ENCODE peak calls at places on chromosome 6, in five cellular contexts. One of them, this sample, is unnamed.

GRCh38 chr6:46465294-46466165 is 25.7 kb downstream of the RCAN2 start:
- DNase-seq in GM12865: no peak
- DNase-seq in endodermal cell: no peak
- DNase-seq in cardiac muscle cell: peak; percentile 16
- DNase-seq in astrocyte of the cerebellum: no peak
- DNase-seq in this sample: no peak

GRCh38 chr6:16355699-16356481 is 117.5 kb downstream of the GMPR start:
- DNase-seq in GM12865: no peak
- DNase-seq in endodermal cell: peak; percentile 61
- DNase-seq in cardiac muscle cell: peak; percentile 42
- DNase-seq in astrocyte of the cerebellum: no peak
- DNase-seq in this sample: no peak

GRCh38 chr6:1024587-1024986 is 287.3 kb upstream of the FOXQ1 start:
- DNase-seq in GM12865: no peak
- DNase-seq in endodermal cell: no peak
- DNase-seq in cardiac muscle cell: no peak
- DNase-seq in astrocyte of the cerebellum: peak; percentile 74
- DNase-seq in this sample: peak; percentile 44

GRCh38 chr6:89385156-89385667 is 26.9 kb downstream of the RRAGD start:
- DNase-seq in GM12865: peak; percentile 68
- DNase-seq in endodermal cell: no peak
- DNase-seq in cardiac muscle cell: peak; percentile 46
- DNase-seq in astrocyte of the cerebellum: no peak
- DNase-seq in this sample: no peak

GRCh38 chr6:37320649-37321048 is 33.1 kb upstream of the RNF8 start:
- DNase-seq in GM12865: no peak
- DNase-seq in endodermal cell: no peak
- DNase-seq in cardiac muscle cell: no peak
- DNase-seq in astrocyte of the cerebellum: no peak
- DNase-seq in this sample: no peak

GRCh38 chr6:62283828-62284411 is 2.1 kb downstream of the KHDRBS2 start:
- DNase-seq in GM12865: peak; percentile 31
- DNase-seq in endodermal cell: peak; percentile 46
- DNase-seq in cardiac muscle cell: peak; percentile 4
- DNase-seq in astrocyte of the cerebellum: no peak
- DNase-seq in this sample: no peak

GRCh38 chr6:12369781-12370262 is 79.7 kb downstream of the EDN1 start:
- DNase-seq in GM12865: peak; percentile 87
- DNase-seq in endodermal cell: no peak
- DNase-seq in cardiac muscle cell: no peak
- DNase-seq in astrocyte of the cerebellum: no peak
- DNase-seq in this sample: no peak

GRCh38 chr6:22690446-22690845 is 121.1 kb downstream of the HDGFL1 start:
- DNase-seq in GM12865: no peak
- DNase-seq in endodermal cell: no peak
- DNase-seq in cardiac muscle cell: no peak
- DNase-seq in astrocyte of the cerebellum: no peak
- DNase-seq in this sample: no peak

DNA sequence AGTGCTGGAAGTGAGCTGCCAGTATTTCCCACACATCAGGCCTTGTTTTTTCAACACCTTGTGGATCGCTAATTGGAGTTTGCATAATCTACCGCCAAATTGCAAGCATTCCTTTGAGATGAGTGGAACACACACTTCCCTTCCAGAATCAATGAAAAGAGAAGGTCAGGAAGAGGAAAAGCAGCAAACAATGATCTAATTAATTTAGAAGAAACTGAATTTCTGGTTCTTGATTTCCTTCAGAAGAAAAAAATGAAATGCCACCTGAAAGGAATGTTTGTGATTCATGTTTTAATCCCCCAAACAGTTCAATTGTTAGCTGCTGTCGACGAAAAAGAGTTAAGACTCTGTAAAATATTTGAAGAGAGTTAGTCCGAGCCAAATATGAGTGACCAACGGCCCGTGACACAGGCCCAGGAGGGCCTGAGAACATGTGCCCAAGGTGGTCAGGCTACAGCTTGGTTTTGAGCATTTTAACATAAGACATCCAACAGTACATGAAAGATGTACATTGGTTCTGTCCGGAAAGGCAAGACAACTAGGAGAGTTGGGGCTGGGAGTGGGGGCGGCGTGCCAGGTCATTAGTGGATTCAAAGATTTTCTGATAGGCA is 182.3 kb downstream of the MTFR2 start:
- DNase-seq in GM12865: no peak
- DNase-seq in endodermal cell: peak; percentile 79
- DNase-seq in cardiac muscle cell: peak; percentile 83
- DNase-seq in astrocyte of the cerebellum: peak; percentile 85
- DNase-seq in this sample: no peak
- H3K4me3 ChIP-seq in GM12865: no peak overlapping the region
- H3K4me3 ChIP-seq in endodermal cell: no peak overlapping the region
- H3K4me3 ChIP-seq in cardiac muscle cell: no peak overlapping the region
- H3K4me3 ChIP-seq in astrocyte of the cerebellum: no peak overlapping the region
- H3K4me3 ChIP-seq in this sample: no peak overlapping the region

GRCh38 chr6:99589290-99589672 is 17.4 kb upstream of the PRDM13 start:
- DNase-seq in GM12865: no peak
- DNase-seq in endodermal cell: no peak
- DNase-seq in cardiac muscle cell: no peak
- DNase-seq in astrocyte of the cerebellum: no peak
- DNase-seq in this sample: no peak
- H3K4me3 ChIP-seq in GM12865: peak overlapping the region; percentile 67
- H3K4me3 ChIP-seq in endodermal cell: peak overlapping the region; percentile 74
- H3K4me3 ChIP-seq in cardiac muscle cell: peak overlapping the region; percentile 36
- H3K4me3 ChIP-seq in astrocyte of the cerebellum: peak overlapping the region; percentile 49
- H3K4me3 ChIP-seq in this sample: peak overlapping the region; percentile 53

GRCh38 chr6:131013495-131013894 is 49.5 kb downstream of the EPB41L2 start:
- DNase-seq in GM12865: no peak
- DNase-seq in endodermal cell: no peak
- DNase-seq in cardiac muscle cell: peak; percentile 94
- DNase-seq in astrocyte of the cerebellum: peak; percentile 88
- DNase-seq in this sample: peak; percentile 73
- H3K4me3 ChIP-seq in GM12865: no peak overlapping the region
- H3K4me3 ChIP-seq in endodermal cell: no peak overlapping the region
- H3K4me3 ChIP-seq in cardiac muscle cell: no peak overlapping the region
- H3K4me3 ChIP-seq in astrocyte of the cerebellum: no peak overlapping the region
- H3K4me3 ChIP-seq in this sample: no peak overlapping the region

GRCh38 chr6:28751963-28752350 is 171.8 kb downstream of the TRIM27 start:
- DNase-seq in GM12865: no peak
- DNase-seq in endodermal cell: no peak
- DNase-seq in cardiac muscle cell: no peak
- DNase-seq in astrocyte of the cerebellum: no peak
- DNase-seq in this sample: no peak

GRCh38 chr6:28750926-28751458 is 172.8 kb downstream of the TRIM27 start:
- DNase-seq in GM12865: no peak
- DNase-seq in endodermal cell: no peak
- DNase-seq in cardiac muscle cell: no peak
- DNase-seq in astrocyte of the cerebellum: no peak
- DNase-seq in this sample: no peak

GRCh38 chr6:28747083-28747630 is 176.6 kb downstream of the TRIM27 start:
- DNase-seq in GM12865: no peak
- DNase-seq in endodermal cell: no peak
- DNase-seq in cardiac muscle cell: no peak
- DNase-seq in astrocyte of the cerebellum: no peak
- DNase-seq in this sample: no peak

GRCh38 chr6:28751514-28751913 is 172.3 kb downstream of the TRIM27 start:
- DNase-seq in GM12865: no peak
- DNase-seq in endodermal cell: no peak
- DNase-seq in cardiac muscle cell: no peak
- DNase-seq in astrocyte of the cerebellum: no peak
- DNase-seq in this sample: no peak

GRCh38 chr6:28747631-28748157 is 176.1 kb downstream of the TRIM27 start:
- DNase-seq in GM12865: peak; percentile 64
- DNase-seq in endodermal cell: peak; percentile 94
- DNase-seq in cardiac muscle cell: peak; percentile 60
- DNase-seq in astrocyte of the cerebellum: no peak
- DNase-seq in this sample: peak; percentile 4
- H3K4me3 ChIP-seq in GM12865: no peak overlapping the region
- H3K4me3 ChIP-seq in endodermal cell: peak overlapping the region; percentile 76
- H3K4me3 ChIP-seq in cardiac muscle cell: peak overlapping the region; percentile 6
- H3K4me3 ChIP-seq in astrocyte of the cerebellum: peak overlapping the region; percentile 10
- H3K4me3 ChIP-seq in this sample: no peak overlapping the region

GRCh38 chr6:7166410-7167293 is 58.9 kb downstream of the RREB1 start:
- DNase-seq in GM12865: no peak
- DNase-seq in endodermal cell: peak; percentile 56
- DNase-seq in cardiac muscle cell: peak; percentile 61
- DNase-seq in astrocyte of the cerebellum: no peak
- DNase-seq in this sample: no peak
- H3K4me3 ChIP-seq in GM12865: no peak overlapping the region
- H3K4me3 ChIP-seq in endodermal cell: no peak overlapping the region
- H3K4me3 ChIP-seq in cardiac muscle cell: no peak overlapping the region
- H3K4me3 ChIP-seq in astrocyte of the cerebellum: no peak overlapping the region
- H3K4me3 ChIP-seq in this sample: no peak overlapping the region

DNA sequence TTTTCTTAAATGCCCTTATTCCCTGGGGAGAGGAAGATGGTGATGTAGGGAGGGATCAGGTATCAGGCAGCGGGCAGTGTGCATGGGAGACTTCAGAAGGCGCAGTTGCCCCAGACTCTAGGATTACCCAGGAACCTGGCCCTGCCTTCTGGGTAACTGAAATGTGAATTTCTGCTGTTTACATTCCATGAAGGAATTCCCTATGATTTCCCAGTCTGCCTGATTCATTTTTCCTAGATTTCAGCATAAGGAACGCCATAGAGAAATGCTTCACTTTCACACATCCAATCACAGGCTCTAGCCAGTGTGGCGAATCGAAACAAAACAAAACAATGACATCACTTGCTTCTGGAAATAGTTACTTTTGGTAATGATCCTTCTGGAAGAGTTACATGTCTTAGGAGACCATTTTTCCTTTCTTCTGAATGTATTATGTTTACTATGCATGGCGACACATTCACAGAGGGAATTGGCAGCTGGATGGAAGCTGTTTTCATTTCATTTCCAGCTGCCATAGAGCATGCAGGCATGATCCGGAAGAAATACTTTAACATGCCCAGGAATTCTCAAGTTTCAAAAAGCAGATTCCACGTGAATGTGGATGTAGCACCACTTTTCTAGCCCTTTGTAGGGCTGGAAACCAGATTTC is 33.3 kb downstream of the LRP11 start:
- DNase-seq in GM12865: no peak
- DNase-seq in endodermal cell: no peak
- DNase-seq in cardiac muscle cell: no peak
- DNase-seq in astrocyte of the cerebellum: no peak
- DNase-seq in this sample: no peak
- H3K4me3 ChIP-seq in GM12865: no peak overlapping the region
- H3K4me3 ChIP-seq in endodermal cell: no peak overlapping the region
- H3K4me3 ChIP-seq in cardiac muscle cell: no peak overlapping the region
- H3K4me3 ChIP-seq in astrocyte of the cerebellum: no peak overlapping the region
- H3K4me3 ChIP-seq in this sample: peak overlapping the region; percentile 15

DNA sequence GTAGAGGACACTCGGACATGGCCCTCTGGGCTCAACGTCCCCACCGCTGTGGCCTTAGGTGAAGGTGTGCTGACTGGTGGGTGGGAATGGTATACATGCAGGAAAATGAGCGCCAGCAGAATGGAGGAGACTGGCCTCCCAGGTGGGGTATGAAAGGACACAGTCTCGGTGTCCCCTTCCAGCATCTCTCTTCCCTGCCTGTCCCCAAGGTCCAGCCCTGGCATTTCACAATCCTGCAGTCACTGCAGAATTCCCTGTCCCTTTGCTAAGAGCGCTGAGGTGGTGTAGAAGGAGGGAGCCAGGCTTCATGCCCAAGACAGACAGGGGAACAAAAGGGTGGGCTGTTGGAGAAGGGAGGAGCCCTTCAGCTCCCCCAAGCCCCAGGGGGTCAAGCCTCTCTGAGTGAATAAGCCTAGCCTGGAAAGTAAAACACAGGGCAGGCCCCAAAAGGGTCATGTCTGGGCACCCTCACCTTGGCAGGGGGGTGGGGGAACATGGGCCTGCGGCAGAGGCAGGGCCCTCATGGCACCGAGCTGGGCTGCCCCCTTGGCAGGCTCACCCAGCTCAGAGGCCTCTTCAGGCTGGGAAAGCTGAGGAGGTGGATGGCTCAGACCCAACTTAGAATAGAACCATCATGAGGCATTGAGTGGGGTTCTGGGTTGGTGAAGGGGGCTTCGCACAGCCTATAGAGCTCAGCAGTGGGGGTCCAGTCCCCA is 23.9 kb downstream of the TFEB start:
- DNase-seq in GM12865: no peak
- DNase-seq in endodermal cell: no peak
- DNase-seq in cardiac muscle cell: no peak
- DNase-seq in astrocyte of the cerebellum: no peak
- DNase-seq in this sample: no peak
- H3K4me3 ChIP-seq in GM12865: no peak overlapping the region
- H3K4me3 ChIP-seq in endodermal cell: no peak overlapping the region
- H3K4me3 ChIP-seq in cardiac muscle cell: no peak overlapping the region
- H3K4me3 ChIP-seq in astrocyte of the cerebellum: no peak overlapping the region
- H3K4me3 ChIP-seq in this sample: no peak overlapping the region

DNA sequence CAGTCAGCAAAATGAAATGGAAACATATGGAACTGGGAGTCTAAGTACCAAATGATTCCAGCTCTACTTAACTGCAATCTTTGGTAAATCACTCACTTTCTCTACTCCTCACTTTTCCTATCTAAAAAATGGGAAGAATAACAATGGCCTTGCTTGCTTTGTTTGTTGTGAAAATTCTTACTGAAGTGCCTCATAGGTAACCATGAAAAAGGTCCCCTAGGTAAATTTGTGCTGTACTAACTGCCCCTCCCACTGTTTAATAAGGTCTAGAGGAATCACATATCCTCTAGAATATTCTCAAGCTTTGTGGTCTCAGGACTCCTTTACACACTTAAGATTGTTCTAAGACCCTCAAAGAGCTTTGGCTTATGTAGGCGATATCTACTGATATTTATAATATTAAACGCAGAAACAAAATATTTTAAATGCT is 63.8 kb downstream of the ARHGAP18 start:
- DNase-seq in GM12865: no peak
- DNase-seq in endodermal cell: no peak
- DNase-seq in cardiac muscle cell: no peak
- DNase-seq in astrocyte of the cerebellum: no peak
- DNase-seq in this sample: no peak
- H3K4me3 ChIP-seq in GM12865: no peak overlapping the region
- H3K4me3 ChIP-seq in endodermal cell: no peak overlapping the region
- H3K4me3 ChIP-seq in cardiac muscle cell: no peak overlapping the region
- H3K4me3 ChIP-seq in astrocyte of the cerebellum: no peak overlapping the region
- H3K4me3 ChIP-seq in this sample: no peak overlapping the region

DNA sequence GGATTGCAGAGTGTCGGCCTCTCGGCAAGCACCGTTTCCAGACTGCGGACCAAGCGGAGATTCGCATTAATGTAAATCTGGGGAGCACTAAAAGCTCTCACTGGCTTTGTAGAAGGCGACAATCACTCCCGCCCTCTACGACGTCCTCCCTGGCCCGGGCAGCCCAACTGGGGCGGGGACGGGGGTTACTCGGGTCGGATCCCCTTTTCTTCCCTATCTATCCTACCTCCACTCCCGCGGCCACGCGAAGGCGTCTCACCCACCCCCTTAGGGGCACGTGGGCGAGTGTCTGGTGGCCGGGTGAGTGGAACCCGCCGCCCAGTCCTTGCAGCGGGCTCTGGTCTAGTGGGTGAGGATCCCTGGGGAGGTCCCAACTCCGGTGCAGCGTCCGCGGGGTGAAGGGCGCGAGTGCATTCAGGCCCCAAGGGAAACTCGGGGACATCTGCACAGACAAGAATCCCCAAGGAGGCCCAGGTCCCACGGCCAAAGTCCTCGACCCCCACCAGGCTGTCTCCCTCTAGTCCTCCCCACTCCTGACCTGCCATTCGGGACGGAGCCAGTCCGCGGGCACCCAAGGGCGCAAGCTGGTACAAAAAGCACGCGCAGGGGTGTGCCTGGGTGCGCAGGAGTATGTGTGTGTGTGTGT is 42.4 kb upstream of the OSTM1 start:
- DNase-seq in GM12865: no peak
- DNase-seq in endodermal cell: peak; percentile 66
- DNase-seq in cardiac muscle cell: no peak
- DNase-seq in astrocyte of the cerebellum: no peak
- DNase-seq in this sample: no peak
- H3K4me3 ChIP-seq in GM12865: no peak overlapping the region
- H3K4me3 ChIP-seq in endodermal cell: peak overlapping the region; percentile 69
- H3K4me3 ChIP-seq in cardiac muscle cell: no peak overlapping the region
- H3K4me3 ChIP-seq in astrocyte of the cerebellum: no peak overlapping the region
- H3K4me3 ChIP-seq in this sample: no peak overlapping the region